ENCODE peak calls at places on chromosomes 13 and 19, in four cellular contexts. One of them, this sample, is unnamed.

GRCh38 chr13:95559100-95559499 is 6.6 kb downstream of the CLDN10 start:
- DNase-seq in effector memory CD4-positive, alpha-beta T cell: no peak
- DNase-seq in choroid plexus epithelial cell: no peak
- DNase-seq in tibial artery: no peak
- DNase-seq in this sample: peak; percentile 39

GRCh38 chr19:40783711-40784110 is 5.7 kb downstream of the RAB4B start:
- DNase-seq in effector memory CD4-positive, alpha-beta T cell: no peak
- DNase-seq in choroid plexus epithelial cell: no peak
- DNase-seq in tibial artery: no peak
- DNase-seq in this sample: no peak

GRCh38 chr19:37551123-37551993 is 43.2 kb downstream of the ZNF571 start:
- DNase-seq in effector memory CD4-positive, alpha-beta T cell: peak; percentile 36
- DNase-seq in choroid plexus epithelial cell: peak; percentile 78
- DNase-seq in tibial artery: no peak
- DNase-seq in this sample: peak; percentile 13

GRCh38 chr13:94917814-94918213 is 205.5 kb upstream of the SOX21 start:
- DNase-seq in effector memory CD4-positive, alpha-beta T cell: no peak
- DNase-seq in choroid plexus epithelial cell: peak; percentile 9
- DNase-seq in tibial artery: no peak
- DNase-seq in this sample: peak; percentile 1

GRCh38 chr13:57629821-57630235 is 1.7 kb upstream of the PCDH17 start:
- DNase-seq in effector memory CD4-positive, alpha-beta T cell: peak; percentile 31
- DNase-seq in choroid plexus epithelial cell: peak; percentile 61
- DNase-seq in tibial artery: peak; percentile 92
- DNase-seq in this sample: peak; percentile 61

GRCh38 chr13:79392882-79393563 is 13.0 kb downstream of the RBM26 start:
- DNase-seq in effector memory CD4-positive, alpha-beta T cell: no peak
- DNase-seq in choroid plexus epithelial cell: peak; percentile 39
- DNase-seq in tibial artery: no peak
- DNase-seq in this sample: peak; percentile 76

GRCh38 chr19:34926361-34926684 is 380 bp upstream of the ZNF30 start:
- DNase-seq in effector memory CD4-positive, alpha-beta T cell: no peak
- DNase-seq in choroid plexus epithelial cell: no peak
- DNase-seq in tibial artery: no peak
- DNase-seq in this sample: no peak

GRCh38 chr19:17332677-17333581 is 1.7 kb downstream of the ANO8 start:
- DNase-seq in effector memory CD4-positive, alpha-beta T cell: no peak
- DNase-seq in choroid plexus epithelial cell: peak; percentile 65
- DNase-seq in tibial artery: no peak
- DNase-seq in this sample: peak; percentile 50

GRCh38 chr19:54335979-54336892 is 2.7 kb downstream of the LILRA4 start:
- DNase-seq in effector memory CD4-positive, alpha-beta T cell: no peak
- DNase-seq in choroid plexus epithelial cell: no peak
- DNase-seq in tibial artery: no peak
- DNase-seq in this sample: no peak

GRCh38 chr19:12840091-12841079 is 2.1 kb downstream of the MAST1 start:
- DNase-seq in effector memory CD4-positive, alpha-beta T cell: no peak
- DNase-seq in choroid plexus epithelial cell: peak; percentile 69
- DNase-seq in tibial artery: no peak
- DNase-seq in this sample: peak; percentile 56

GRCh38 chr19:54473071-54473941 is at the start of gene CDC42EP5:
- DNase-seq in effector memory CD4-positive, alpha-beta T cell: no peak
- DNase-seq in choroid plexus epithelial cell: peak; percentile 92
- DNase-seq in tibial artery: peak; percentile 76
- DNase-seq in this sample: no peak

GRCh38 chr19:47891622-47891922 is 5.5 kb upstream of the SULT2A1 start:
- DNase-seq in effector memory CD4-positive, alpha-beta T cell: no peak
- DNase-seq in choroid plexus epithelial cell: no peak
- DNase-seq in tibial artery: no peak
- DNase-seq in this sample: no peak

GRCh38 chr13:70484931-70485330 is 376.7 kb upstream of the KLHL1 start:
- DNase-seq in effector memory CD4-positive, alpha-beta T cell: no peak
- DNase-seq in choroid plexus epithelial cell: no peak
- DNase-seq in tibial artery: no peak
- DNase-seq in this sample: no peak

GRCh38 chr19:1671716-1672037 is 19.3 kb upstream of the TCF3 start:
- DNase-seq in effector memory CD4-positive, alpha-beta T cell: no peak
- DNase-seq in choroid plexus epithelial cell: no peak
- DNase-seq in tibial artery: no peak
- DNase-seq in this sample: no peak

GRCh38 chr19:31054430-31054829 is 294.8 kb downstream of the TSHZ3 start:
- DNase-seq in effector memory CD4-positive, alpha-beta T cell: peak; percentile 5
- DNase-seq in choroid plexus epithelial cell: peak; percentile 92
- DNase-seq in tibial artery: peak; percentile 23
- DNase-seq in this sample: peak; percentile 25

GRCh38 chr13:76773695-76774094 is 112.5 kb downstream of the KCTD12 start:
- DNase-seq in effector memory CD4-positive, alpha-beta T cell: no peak
- DNase-seq in choroid plexus epithelial cell: no peak
- DNase-seq in tibial artery: no peak
- DNase-seq in this sample: no peak

GRCh38 chr19:4130635-4131438 is 6.9 kb upstream of the MAP2K2 start:
- DNase-seq in effector memory CD4-positive, alpha-beta T cell: no peak
- DNase-seq in choroid plexus epithelial cell: peak; percentile 88
- DNase-seq in tibial artery: no peak
- DNase-seq in this sample: peak; percentile 65

GRCh38 chr19:6064016-6064702 is 46.1 kb downstream of the RFX2 start:
- DNase-seq in effector memory CD4-positive, alpha-beta T cell: no peak
- DNase-seq in choroid plexus epithelial cell: no peak
- DNase-seq in tibial artery: no peak
- DNase-seq in this sample: peak; percentile 59

GRCh38 chr13:28606466-28606865 is 52.5 kb upstream of the POMP start:
- DNase-seq in effector memory CD4-positive, alpha-beta T cell: no peak
- DNase-seq in choroid plexus epithelial cell: no peak
- DNase-seq in tibial artery: no peak
- DNase-seq in this sample: peak; percentile 30

GRCh38 chr13:98819382-98819781 is 66.9 kb upstream of the SLC15A1 start:
- DNase-seq in effector memory CD4-positive, alpha-beta T cell: no peak
- DNase-seq in choroid plexus epithelial cell: no peak
- DNase-seq in tibial artery: no peak
- DNase-seq in this sample: peak; percentile 17

GRCh38 chr13:71774863-71775262 is 92.1 kb downstream of the DACH1 start:
- DNase-seq in effector memory CD4-positive, alpha-beta T cell: no peak
- DNase-seq in choroid plexus epithelial cell: no peak
- DNase-seq in tibial artery: no peak
- DNase-seq in this sample: no peak

GRCh38 chr13:111049791-111050538 is 65.1 kb upstream of the ARHGEF7 start:
- DNase-seq in effector memory CD4-positive, alpha-beta T cell: no peak
- DNase-seq in choroid plexus epithelial cell: peak; percentile 44
- DNase-seq in tibial artery: peak; percentile 47
- DNase-seq in this sample: no peak

GRCh38 chr19:17576758-17577532 is 21.5 kb downstream of the COLGALT1 start:
- DNase-seq in effector memory CD4-positive, alpha-beta T cell: no peak
- DNase-seq in choroid plexus epithelial cell: no peak
- DNase-seq in tibial artery: no peak
- DNase-seq in this sample: no peak

GRCh38 chr13:56861472-56861871 is 279.2 kb upstream of the PRR20A start:
- DNase-seq in effector memory CD4-positive, alpha-beta T cell: no peak
- DNase-seq in choroid plexus epithelial cell: no peak
- DNase-seq in tibial artery: no peak
- DNase-seq in this sample: no peak

GRCh38 chr13:26179344-26179743 is 42.8 kb downstream of the RNF6 start:
- DNase-seq in effector memory CD4-positive, alpha-beta T cell: no peak
- DNase-seq in choroid plexus epithelial cell: no peak
- DNase-seq in tibial artery: no peak
- DNase-seq in this sample: no peak

GRCh38 chr13:33230178-33230881 is 55.2 kb downstream of the STARD13 start:
- DNase-seq in effector memory CD4-positive, alpha-beta T cell: no peak
- DNase-seq in choroid plexus epithelial cell: peak; percentile 79
- DNase-seq in tibial artery: no peak
- DNase-seq in this sample: no peak

GRCh38 chr19:38733493-38734175 is 10.6 kb downstream of the CAPN12 start:
- DNase-seq in effector memory CD4-positive, alpha-beta T cell: no peak
- DNase-seq in choroid plexus epithelial cell: no peak
- DNase-seq in tibial artery: no peak
- DNase-seq in this sample: no peak

GRCh38 chr13:74132768-74133656 is 1.2 kb downstream of the KLF12 start:
- DNase-seq in effector memory CD4-positive, alpha-beta T cell: peak; percentile 37
- DNase-seq in choroid plexus epithelial cell: peak; percentile 68
- DNase-seq in tibial artery: peak; percentile 40
- DNase-seq in this sample: no peak

GRCh38 chr19:29587518-29587986 is 18.5 kb upstream of the POP4 start:
- DNase-seq in effector memory CD4-positive, alpha-beta T cell: peak; percentile 34
- DNase-seq in choroid plexus epithelial cell: no peak
- DNase-seq in tibial artery: no peak
- DNase-seq in this sample: peak; percentile 30